ENCODE peak calls at places on chromosomes 6 and 20, in four cellular contexts. O, N, T and C are unnamed samples. For H3K4me1 and H3K36me3, the result is how much of the 10 kb centered on the place peaks cover.

GRCh38 chr6:75024796-75025195 is 181.1 kb downstream of the COL12A1 start:
- DNase-seq in T (no peak), N (no peak), O (no peak), C (no peak)

GRCh38 chr6:83370607-83371006 is 60.2 kb downstream of the ME1 start:
- DNase-seq in T (no peak), O (no peak), N (no peak), C (no peak)

GRCh38 chr6:47056832-47057231 is 14.7 kb upstream of the ADGRF1 start:
- DNase-seq in T (no peak), N (no peak), O (no peak), C (no peak)

GRCh38 chr6:1255646-1256365 is 56.1 kb upstream of the FOXQ1 start:
- DNase-seq in T (no peak), O (no peak), N (no peak), C (no peak)

GRCh38 chr6:89999154-89999553 is 104.9 kb downstream of the GJA10 start:
- DNase-seq in N (peak), T (peak), O (no peak), C (peak)

GRCh38 chr6:155765275-155766194 is 309.9 kb upstream of the NOX3 start:
- DNase-seq in T (no peak), O (no peak), N (no peak), C (no peak)

GRCh38 chr6:73207221-73207837 is 18.0 kb downstream of the KHDC1L start:
- DNase-seq in T (no peak), O (no peak), N (no peak), C (no peak)

GRCh38 chr6:90226257-90226656 is 70.4 kb downstream of the BACH2 start:
- DNase-seq in T (no peak), N (no peak), O (no peak), C (no peak)

GRCh38 chr20:34945315-34946077 is 10.1 kb downstream of the GSS start:
- DNase-seq in T (no peak), O (no peak), N (peak), C (no peak)

GRCh38 chr6:74731921-74732320 is 473.9 kb downstream of the COL12A1 start:
- DNase-seq in O (no peak), N (no peak), T (no peak), C (no peak)

GRCh38 chr6:119539066-119539746 is 189.6 kb upstream of the MAN1A1 start:
- DNase-seq in T (no peak), N (no peak), O (no peak), C (no peak)

GRCh38 chr6:163688971-163689370 is 274.5 kb downstream of the QKI start:
- DNase-seq in T (no peak), O (no peak), N (no peak), C (no peak)

GRCh38 chr6:14832427-14832826 is 413.4 kb upstream of the JARID2 start:
- DNase-seq in O (no peak), N (no peak), T (no peak), C (no peak)

GRCh38 chr20:37680420-37680819 is 13.4 kb upstream of the CTNNBL1 start:
- DNase-seq in T (no peak), O (no peak), N (no peak), C (no peak)

GRCh38 chr6:98039443-98039842 is 756.4 kb upstream of the MMS22L start:
- DNase-seq in T (no peak), N (no peak), O (no peak), C (no peak)

GRCh38 chr6:113644861-113645575 is 212.1 kb upstream of the MARCKS start:
- DNase-seq in N (no peak), T (no peak), O (no peak), C (no peak)

GRCh38 chr6:50277774-50278173 is 228.0 kb upstream of the DEFB112 start:
- DNase-seq in N (no peak), O (no peak), T (no peak), C (no peak)

GRCh38 chr20:10857362-10858070 is 183.7 kb upstream of the JAG1 start:
- DNase-seq in O (no peak), T (no peak), N (peak), C (peak)

GRCh38 chr6:39050453-39051112 is 2.0 kb downstream of the GLP1R start:
- DNase-seq in N (no peak), O (no peak), T (no peak), C (no peak)

GRCh38 chr6:166253277-166254229 is 54.6 kb downstream of the PRR18 start:
- DNase-seq in N (peak), O (peak), T (no peak), C (peak)

GRCh38 chr20:31694842-31695593 is 27.6 kb downstream of the BCL2L1 start:
- DNase-seq in O (no peak), N (no peak), T (no peak), C (no peak)
- H3K4me1 ChIP-seq in O (under half), N (under half), T (half or more), C (half or more)

GRCh38 chr6:126156973-126157372 is 170.6 kb downstream of the TRMT11 start:
- DNase-seq in N (no peak), O (no peak), T (no peak), C (no peak)
- H3K36me3 ChIP-seq in N (under half), O (under half), T (under half), C (under half)

DNA sequence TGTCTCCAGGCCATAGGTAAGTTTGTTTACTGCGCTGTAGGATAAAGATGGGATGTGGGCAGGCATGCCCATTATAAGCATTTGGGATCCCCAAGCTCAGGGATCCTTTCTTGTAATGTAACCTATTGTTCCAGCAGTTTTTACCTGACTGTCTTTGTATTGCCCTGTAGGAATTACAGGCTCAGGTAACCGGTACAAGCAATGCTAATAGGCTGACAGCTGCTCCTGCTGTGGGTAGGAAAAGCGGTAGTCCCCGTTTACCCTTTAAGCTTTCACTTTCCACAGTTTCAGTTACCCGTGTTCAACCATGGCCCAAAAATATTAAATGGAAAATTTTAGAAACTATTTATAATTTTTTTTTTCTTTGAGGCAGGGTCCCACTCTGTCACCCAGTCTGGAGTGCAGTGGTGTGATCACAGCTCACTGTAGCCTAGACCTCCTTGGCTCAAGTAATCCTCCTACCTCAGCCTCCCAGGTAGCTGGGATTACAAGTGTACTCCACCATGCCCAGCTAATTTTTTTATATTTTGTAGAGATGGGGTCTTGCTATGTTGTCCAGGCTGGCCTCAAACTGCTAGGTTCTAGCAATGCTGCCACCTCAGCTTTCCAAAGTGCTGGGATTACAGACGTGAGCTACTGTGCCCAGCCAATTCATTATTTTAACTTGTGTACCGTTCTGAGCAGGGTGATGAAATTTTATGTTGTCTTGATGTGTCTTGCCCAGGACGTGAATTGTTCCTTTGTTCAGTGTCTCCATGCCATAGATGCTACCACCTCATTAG is 108.6 kb downstream of the CDYL start:
- DNase-seq in N (no peak), O (no peak), T (no peak), C (no peak)
- H3K4me1 ChIP-seq in N (under half), O (under half), T (under half), C (under half)

GRCh38 chr6:6277418-6277817 is 43.0 kb downstream of the F13A1 start:
- DNase-seq in O (no peak), T (no peak), N (no peak), C (no peak)
- H3K36me3 ChIP-seq in O (under half), T (under half), N (under half), C (under half)

GRCh38 chr6:41726876-41727275 is 8.5 kb downstream of the TFEB start:
- DNase-seq in N (peak), T (no peak), O (no peak), C (no peak)

GRCh38 chr6:41721396-41721795 is 14.0 kb downstream of the TFEB start:
- DNase-seq in N (no peak), T (no peak), O (no peak), C (no peak)

GRCh38 chr6:41723178-41723935 is 12.1 kb downstream of the TFEB start:
- DNase-seq in O (no peak), N (peak), T (peak), C (peak)

GRCh38 chr6:41724638-41725501 is 10.5 kb downstream of the TFEB start:
- DNase-seq in N (peak), O (no peak), T (no peak), C (no peak)

DNA sequence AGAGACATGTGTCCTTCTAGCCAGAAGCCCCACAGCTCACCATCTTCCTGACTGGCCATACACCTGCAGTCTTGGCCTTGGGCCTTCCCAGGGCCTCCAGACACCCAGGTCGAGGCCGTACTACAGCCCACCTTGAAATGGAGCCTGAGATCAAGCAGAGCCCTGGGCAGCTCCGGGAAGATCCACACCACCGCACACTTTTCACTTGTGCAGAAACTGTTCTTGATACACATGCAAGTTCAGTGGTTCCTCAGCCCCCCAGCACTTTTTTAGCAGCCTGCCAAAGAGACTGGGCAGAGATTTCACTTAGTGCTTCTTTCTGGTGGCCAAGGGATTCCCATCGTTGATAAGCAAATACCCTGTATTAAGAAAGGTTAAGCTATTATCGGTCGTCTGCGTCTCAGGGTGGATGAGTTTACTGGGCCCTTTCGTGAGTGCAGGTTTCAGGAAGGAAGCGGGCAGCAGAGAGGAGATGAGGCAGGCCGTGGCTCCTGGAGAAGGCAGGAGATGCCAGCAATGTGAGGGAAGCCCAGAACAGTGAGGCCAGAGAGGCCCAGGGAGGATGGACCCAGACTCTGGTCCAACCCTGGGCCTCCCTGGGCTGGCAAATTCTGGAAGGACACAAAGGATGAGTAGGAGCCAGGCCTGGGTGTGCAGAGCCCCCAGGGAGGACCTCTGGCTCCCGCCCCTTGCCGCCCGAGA is 11.3 kb downstream of the TFEB start:
- DNase-seq in O (no peak), T (no peak), N (peak), C (no peak)
- H3K4me1 ChIP-seq in O (under half), T (half or more), N (under half), C (under half)

GRCh38 chr20:44912189-44912588 is 2.3 kb downstream of the PABPC1L start:
- DNase-seq in O (no peak), N (no peak), T (no peak), C (no peak)
- H3K36me3 ChIP-seq in O (under half), N (under half), T (under half), C (under half)

GRCh38 chr6:158775832-158776231 is 43.3 kb downstream of the EZR start:
- DNase-seq in T (no peak), O (no peak), N (peak), C (no peak)
- H3K4me1 ChIP-seq in T (under half), O (under half), N (under half), C (under half)

DNA sequence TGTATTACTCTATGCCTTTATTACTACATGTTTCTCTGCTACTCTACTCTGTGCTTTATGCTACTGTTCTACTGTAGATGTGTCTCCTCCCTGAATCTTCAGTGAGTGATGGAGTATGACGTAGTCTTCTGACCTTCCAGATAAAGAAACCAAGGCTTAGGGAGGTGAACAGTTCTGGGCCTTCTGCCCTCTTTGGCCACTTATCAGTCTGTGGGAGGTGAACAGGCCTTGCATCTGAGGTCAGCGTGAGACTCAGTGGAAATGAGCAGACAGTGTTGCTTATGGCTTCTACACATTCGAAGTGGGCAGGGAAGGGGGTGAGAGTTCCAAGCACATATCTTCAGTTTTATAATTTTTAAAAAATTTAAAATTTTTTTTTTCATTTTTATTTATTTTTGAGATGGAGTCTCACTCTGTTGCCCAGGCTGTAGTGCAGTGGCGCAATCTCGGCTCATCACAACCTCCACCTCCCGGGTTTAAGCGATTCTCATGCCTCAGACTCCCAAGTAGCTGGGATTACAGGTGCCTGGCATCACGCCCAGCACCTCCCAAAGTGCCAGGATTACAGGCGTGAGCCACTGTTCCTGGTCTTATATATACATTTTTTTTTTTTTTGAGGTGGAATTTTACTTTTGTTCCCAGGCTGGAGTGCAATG is 24.2 kb downstream of the MYBL2 start:
- DNase-seq in T (no peak), N (no peak), O (no peak), C (peak)
- H3K36me3 ChIP-seq in T (under half), N (under half), O (under half), C (under half)

DNA sequence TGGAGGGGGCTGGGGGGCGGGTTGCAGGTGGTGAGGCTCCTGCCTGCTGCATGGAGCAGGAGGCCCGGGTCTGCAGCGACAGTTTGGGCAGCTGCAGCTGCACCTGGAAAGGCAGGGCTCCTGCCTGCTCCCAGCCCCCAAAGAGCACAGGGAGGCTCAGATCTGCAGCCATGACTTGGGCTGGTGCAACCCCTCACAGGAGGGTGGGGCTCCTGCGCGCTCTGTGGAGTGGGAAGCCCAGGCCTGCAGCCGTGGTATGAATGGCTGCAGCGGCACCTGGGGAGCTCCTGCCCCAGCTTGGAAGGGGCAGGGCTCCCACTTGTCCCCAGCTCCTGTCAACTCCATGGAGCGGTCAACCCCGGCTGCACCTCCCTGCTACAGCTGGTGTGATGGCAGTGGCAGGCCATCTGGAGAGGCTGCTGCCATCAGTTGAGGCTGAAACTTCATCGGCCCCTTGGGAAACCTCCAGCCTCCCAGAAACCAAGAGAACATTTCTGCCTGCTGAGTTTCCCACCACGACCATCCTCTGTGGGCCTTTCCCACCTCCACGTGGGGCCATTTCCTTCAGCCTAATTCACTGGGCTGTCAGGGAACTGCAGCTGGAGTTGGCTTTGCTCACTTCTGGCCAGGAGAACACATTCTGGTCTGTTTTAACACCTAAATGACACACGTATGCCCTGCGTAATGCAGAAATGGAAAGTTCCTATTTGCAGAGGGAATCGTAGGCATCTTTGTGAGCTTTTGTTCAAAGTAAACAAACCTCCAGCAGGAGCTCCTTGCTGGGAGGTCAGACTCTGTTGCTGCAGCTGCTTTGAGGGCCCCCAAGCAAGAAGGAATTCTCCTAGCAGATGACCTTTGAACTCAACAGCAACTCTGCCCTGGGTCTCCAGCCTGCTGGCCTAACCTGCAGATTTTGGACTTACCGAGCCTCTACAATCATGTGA is 429.0 kb downstream of the PREX1 start:
- DNase-seq in N (no peak), O (no peak), T (no peak), C (no peak)
- H3K4me1 ChIP-seq in N (under half), O (under half), T (under half), C (under half)

GRCh38 chr6:36495086-36495485 is 52.2 kb downstream of the STK38 start:
- DNase-seq in T (no peak), N (no peak), O (no peak), C (no peak)

GRCh38 chr6:36504982-36505381 is 42.3 kb downstream of the STK38 start:
- DNase-seq in N (no peak), O (no peak), T (no peak), C (no peak)

GRCh38 chr6:36501686-36502085 is 45.6 kb downstream of the STK38 start:
- DNase-seq in O (no peak), T (no peak), N (no peak), C (no peak)

GRCh38 chr6:36499918-36500317 is 47.4 kb downstream of the STK38 start:
- DNase-seq in T (no peak), O (no peak), N (no peak), C (no peak)
- H3K36me3 ChIP-seq in T (half or more), O (under half), N (under half), C (under half)